ENCODE peak calls at places on chromosomes 6 and 20, in five cellular contexts. Y, M, D, V and W are unnamed samples.

GRCh38 chr6:165186041-165186440 is 123.4 kb downstream of the C6orf118 start:
- DNase-seq in M (no peak), V (no peak), D (no peak), Y (no peak), W (peak)

GRCh38 chr6:111564482-111564945 is 41.2 kb downstream of the TRAF3IP2 start:
- DNase-seq in Y (peak), M (no peak), D (no peak), V (no peak), W (peak)

GRCh38 chr20:38609828-38610227 is 8.2 kb downstream of the ARHGAP40 start:
- DNase-seq in V (no peak), Y (no peak), M (no peak), D (no peak), W (no peak)

GRCh38 chr6:169837529-169838250 is 86.3 kb downstream of the ERMARD start:
- DNase-seq in M (no peak), Y (no peak), V (no peak), D (no peak), W (peak)

GRCh38 chr6:148590881-148591280 is 155.9 kb upstream of the UST start:
- DNase-seq in D (peak), M (no peak), Y (no peak), V (peak), W (no peak)

GRCh38 chr6:26577720-26578072 is 19.1 kb upstream of the ABT1 start:
- DNase-seq in D (no peak), M (no peak), Y (no peak), V (no peak), W (no peak)

GRCh38 chr6:158220786-158221442 is 52.8 kb downstream of the GTF2H5 start:
- DNase-seq in Y (peak), M (peak), D (peak), V (peak), W (peak)

GRCh38 chr20:33442136-33443005 is 1.2 kb downstream of the SNTA1 start:
- DNase-seq in M (no peak), Y (no peak), D (peak), V (no peak), W (peak)

GRCh38 chr6:75431379-75431778 is 62.2 kb downstream of the FILIP1 start:
- DNase-seq in V (peak), M (no peak), D (no peak), Y (peak), W (no peak)

GRCh38 chr6:32604434-32604877 is 14.8 kb upstream of the HLA-DRB1 start:
- DNase-seq in V (no peak), Y (no peak), M (no peak), D (no peak), W (no peak)

GRCh38 chr6:4358414-4359107 is 223.2 kb upstream of the ECI2 start:
- DNase-seq in D (peak), V (peak), Y (peak), M (peak), W (peak)

GRCh38 chr6:34189806-34190503 is 44.1 kb upstream of the GRM4 start:
- DNase-seq in V (no peak), Y (no peak), D (peak), M (peak), W (peak)

GRCh38 chr20:14780508-14780907 is 443.1 kb upstream of the FLRT3 start:
- DNase-seq in D (no peak), Y (peak), V (no peak), M (no peak), W (no peak)

GRCh38 chr6:71496018-71496800 is 207.6 kb downstream of the OGFRL1 start:
- DNase-seq in V (no peak), D (no peak), Y (peak), M (no peak), W (no peak)

GRCh38 chr6:35216832-35217811 is 3.4 kb downstream of the SCUBE3 start:
- DNase-seq in D (peak), M (no peak), Y (no peak), V (no peak), W (no peak)

GRCh38 chr6:53593001-53593488 is 48.1 kb upstream of the GCLC start:
- DNase-seq in V (no peak), D (no peak), Y (no peak), M (no peak), W (peak)

GRCh38 chr6:50655848-50656453 is 57.4 kb upstream of the TFAP2D start:
- DNase-seq in V (peak), Y (peak), M (peak), D (peak), W (peak)

GRCh38 chr6:28531479-28532128 is 5.9 kb downstream of the GPX5 start:
- DNase-seq in Y (no peak), M (peak), V (peak), D (no peak), W (peak)

GRCh38 chr20:20603339-20603990 is 109.0 kb downstream of the RALGAPA2 start:
- DNase-seq in M (no peak), V (no peak), Y (no peak), D (no peak), W (no peak)

GRCh38 chr20:38221041-38221589 is 39.4 kb downstream of the KIAA1755 start:
- DNase-seq in Y (peak), D (peak), M (peak), V (peak), W (peak)

GRCh38 chr6:88840806-88841539 is 122.4 kb downstream of the RNGTT start:
- DNase-seq in V (no peak), Y (no peak), M (peak), D (no peak), W (no peak)

GRCh38 chr20:7523288-7523687 is 417.0 kb downstream of the HAO1 start:
- DNase-seq in V (no peak), M (no peak), Y (no peak), D (no peak), W (no peak)

GRCh38 chr6:99802396-99803031 is 191.5 kb downstream of the MCHR2 start:
- DNase-seq in Y (no peak), M (no peak), V (no peak), D (no peak), W (no peak)

GRCh38 chr20:19071442-19071717 is 141.1 kb upstream of the SLC24A3 start:
- DNase-seq in Y (no peak), M (no peak), D (no peak), V (no peak), W (no peak)

GRCh38 chr20:50149481-50150254 is 3.9 kb downstream of the PEDS1 start:
- DNase-seq in D (no peak), Y (no peak), V (no peak), M (no peak), W (no peak)

GRCh38 chr20:62749851-62750445 is 41.3 kb downstream of the NTSR1 start:
- DNase-seq in D (no peak), Y (no peak), V (no peak), M (no peak), W (no peak)

GRCh38 chr6:89536230-89536629 is 102.3 kb downstream of the LYRM2 start:
- DNase-seq in D (no peak), Y (no peak), M (no peak), V (no peak), W (no peak)

GRCh38 chr6:132491303-132491702 is 21.6 kb downstream of the STX7 start:
- DNase-seq in M (no peak), V (no peak), Y (peak), D (no peak), W (no peak)

GRCh38 chr20:11064946-11065345 is 391.1 kb upstream of the JAG1 start:
- DNase-seq in M (no peak), D (no peak), Y (no peak), V (no peak), W (no peak)
- TF ChIP-seq CTCF in M (no peak), D (no peak), Y (no peak), V (no peak), W (no peak)

GRCh38 chr6:113997106-113997505 is 26.2 kb upstream of the HDAC2 start:
- DNase-seq in D (no peak), V (peak), Y (peak), M (no peak), W (no peak)
- TF ChIP-seq MYC in D (no peak), V (no peak), Y (no peak), M (no peak), W (no peak)

DNA sequence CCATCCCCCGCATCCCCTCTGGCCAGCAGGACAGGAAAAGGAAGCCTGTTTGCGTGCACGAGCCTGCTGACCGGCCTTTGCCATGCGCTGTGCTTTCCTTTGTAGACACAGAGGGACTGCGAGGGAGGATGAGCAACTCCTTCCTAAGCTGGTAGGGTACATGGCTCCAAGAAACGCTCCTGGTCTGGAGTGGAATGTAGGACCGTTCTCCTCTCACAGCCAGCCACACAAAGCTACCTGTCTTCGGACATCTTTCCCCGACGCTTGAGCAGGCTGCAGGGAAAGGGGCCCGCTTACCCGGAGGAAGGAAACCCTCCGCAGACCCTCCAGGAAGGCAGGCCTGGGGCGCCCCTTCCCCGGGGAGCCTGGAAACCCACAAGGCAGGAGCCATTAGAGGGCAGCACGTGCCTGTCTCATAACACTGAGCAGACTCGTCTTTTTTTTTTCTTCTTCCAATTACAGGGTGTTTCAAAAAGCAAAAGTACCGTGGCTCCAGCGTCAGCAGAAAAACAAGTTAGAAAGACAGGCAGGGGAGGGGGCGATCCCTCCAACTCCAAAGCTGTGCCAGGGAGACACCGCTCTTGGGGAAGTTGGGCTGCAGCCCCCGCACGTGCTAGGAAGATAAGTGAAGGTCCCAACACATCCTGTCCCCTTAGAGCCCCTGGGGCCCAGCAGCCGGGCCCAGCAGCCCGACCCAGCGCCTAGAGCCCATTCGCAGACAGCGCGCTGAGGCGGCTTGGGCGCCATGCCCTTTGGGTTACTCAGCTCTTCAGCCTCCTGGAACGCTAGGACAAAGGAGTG is 136.0 kb downstream of the LY86 start:
- DNase-seq in V (peak), M (peak), Y (peak), D (peak), W (peak)
- TF ChIP-seq MAX in V (no peak), M (peak), Y (peak), D (peak), W (peak)

GRCh38 chr20:23165307-23165750 is 79.2 kb upstream of the CD93 start:
- DNase-seq in V (no peak), M (no peak), D (peak), Y (no peak), W (no peak)
- TF ChIP-seq CTCF in V (no peak), M (peak), D (peak), Y (peak), W (peak)

GRCh38 chr6:112911949-112912348 is 564.8 kb downstream of the RFPL4B start:
- DNase-seq in D (no peak), M (no peak), Y (no peak), V (no peak), W (no peak)

GRCh38 chr6:112906737-112907136 is 559.6 kb downstream of the RFPL4B start:
- DNase-seq in V (no peak), Y (peak), M (peak), D (no peak), W (no peak)

GRCh38 chr6:112912351-112913101 is 565.4 kb downstream of the RFPL4B start:
- DNase-seq in Y (peak), D (no peak), V (no peak), M (no peak), W (no peak)

GRCh38 chr6:112909781-112910180 is 562.7 kb downstream of the RFPL4B start:
- DNase-seq in Y (no peak), V (no peak), M (no peak), D (no peak), W (no peak)

DNA sequence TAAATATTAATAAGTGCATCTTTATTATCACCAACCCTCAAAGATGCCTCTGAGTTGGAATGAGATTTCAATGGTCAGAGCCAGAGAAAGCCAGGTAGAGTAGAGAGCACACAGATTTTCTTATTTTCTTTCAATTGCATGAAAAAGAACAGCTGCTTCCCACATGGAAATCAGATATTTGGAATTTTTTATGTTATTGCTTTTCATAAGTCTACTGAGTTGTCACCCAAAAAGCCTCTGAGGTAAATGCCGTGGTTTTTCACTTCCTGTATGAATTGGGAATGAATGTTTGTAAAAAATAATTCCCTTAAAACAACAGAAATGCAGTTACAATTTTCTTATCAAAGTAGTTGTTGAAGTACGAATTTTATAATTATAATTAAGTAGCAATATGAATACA is 563.1 kb downstream of the RFPL4B start:
- DNase-seq in D (no peak), Y (no peak), M (no peak), V (no peak), W (no peak)
- TF ChIP-seq MYC in D (no peak), Y (no peak), M (no peak), V (no peak), W (no peak)

DNA sequence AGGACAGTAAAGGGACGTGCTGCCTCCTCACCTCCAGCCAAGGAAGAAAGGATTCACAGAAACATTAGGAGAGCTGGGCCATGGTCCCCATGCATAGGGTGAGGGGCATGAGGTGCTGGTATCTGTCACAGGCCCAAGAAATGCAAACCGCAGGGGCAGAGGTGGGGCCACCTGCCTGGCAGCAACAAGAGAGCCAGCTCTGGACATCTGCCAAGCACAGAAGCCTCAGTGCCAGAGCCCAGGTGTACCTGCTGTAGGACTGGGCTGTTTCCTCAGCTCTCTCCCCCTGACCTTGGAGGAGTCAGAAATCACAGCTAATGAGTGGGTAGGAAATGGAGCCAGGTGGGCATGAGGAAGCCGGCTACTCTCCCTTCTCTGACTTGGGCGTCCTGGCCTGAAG is 45.3 kb downstream of the SLC2A12 start:
- DNase-seq in V (no peak), Y (no peak), D (no peak), M (no peak), W (no peak)
- TF ChIP-seq MAX in V (no peak), Y (no peak), D (no peak), M (no peak), W (no peak)

GRCh38 chr6:30557683-30557981 is 537 bp downstream of the PRR3 start:
- DNase-seq in D (no peak), V (no peak), M (no peak), Y (no peak), W (no peak)
- TF ChIP-seq CTCF in D (no peak), V (no peak), M (no peak), Y (no peak), W (no peak)

GRCh38 chr6:129398764-129399163 is 311.2 kb downstream of the ARHGAP18 start:
- DNase-seq in M (no peak), Y (no peak), D (no peak), V (no peak), W (no peak)

GRCh38 chr6:129402244-129402643 is 307.7 kb downstream of the ARHGAP18 start:
- DNase-seq in Y (no peak), D (no peak), V (no peak), M (no peak), W (no peak)
- TF ChIP-seq MYC in Y (no peak), D (no peak), V (no peak), M (no peak), W (no peak)

DNA sequence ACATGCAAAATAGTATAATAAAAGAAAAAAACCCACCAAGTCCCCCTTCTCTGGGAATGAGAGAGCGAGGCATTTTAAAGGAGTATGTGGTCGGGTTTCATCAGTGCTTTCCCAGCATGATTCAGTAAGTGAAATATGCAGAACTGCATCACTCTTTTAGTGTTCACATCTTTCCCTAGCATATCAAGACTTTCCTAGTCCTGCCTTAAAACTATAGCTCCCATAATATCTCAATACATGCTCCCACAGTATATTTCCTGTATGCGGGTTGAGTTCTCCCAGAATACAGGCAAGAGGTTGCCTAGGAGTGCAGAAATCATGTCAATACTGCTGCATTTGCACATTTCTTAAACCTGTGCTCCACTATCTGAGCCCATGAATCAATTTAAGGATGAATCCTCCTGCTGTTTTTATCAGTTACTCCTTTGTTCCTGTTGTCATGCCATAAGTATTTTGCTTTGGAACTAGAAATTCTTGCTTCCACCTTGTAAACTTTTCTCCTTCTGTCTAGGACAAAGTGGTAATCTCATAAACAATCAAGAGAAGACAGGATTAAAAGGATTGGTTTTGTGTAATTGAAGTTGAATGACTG is 386.7 kb upstream of the SLC35B3 start:
- DNase-seq in M (no peak), Y (no peak), D (no peak), V (no peak), W (no peak)
- TF ChIP-seq MAX in M (no peak), Y (no peak), D (no peak), V (no peak), W (no peak)